ENCODE peak calls at places on chromosomes 6 and 20, in six cellular contexts. M, L, N, E, Z and B are unnamed samples. For H3K4me1, the result is how much of the 10 kb centered on the place peaks cover.

GRCh38 chr20:38725458-38725958 is 1.2 kb downstream of the SLC32A1 start:
- DNase-seq in M (no peak), L (no peak), N (no peak), E (no peak), Z (no peak), B (no peak)

GRCh38 chr6:126335210-126335609 is 4.7 kb upstream of the CENPW start:
- DNase-seq in M (no peak), L (no peak), N (no peak), E (no peak), Z (no peak), B (no peak)

GRCh38 chr6:167766986-167767714 is 59.6 kb upstream of the AFDN start:
- DNase-seq in M (no peak), L (no peak), N (no peak), E (no peak), Z (no peak), B (peak)

GRCh38 chr6:166940643-166941068 is 15.7 kb downstream of the RNASET2 start:
- DNase-seq in M (no peak), L (peak), N (no peak), E (peak), Z (no peak), B (no peak)

GRCh38 chr6:56259682-56260081 is 12.3 kb upstream of the COL21A1 start:
- DNase-seq in M (no peak), L (peak), N (no peak), E (no peak), Z (no peak), B (no peak)

GRCh38 chr6:152096863-152097496 is 289.5 kb downstream of the ESR1 start:
- DNase-seq in M (no peak), L (peak), N (no peak), E (no peak), Z (no peak), B (no peak)

GRCh38 chr6:168047841-168048723 is 30.9 kb downstream of the FRMD1 start:
- DNase-seq in M (no peak), L (no peak), N (no peak), E (no peak), Z (no peak), B (no peak)

GRCh38 chr6:81750660-81751387 is 1.7 kb downstream of the TENT5A start:
- DNase-seq in M (no peak), L (no peak), N (no peak), E (no peak), Z (no peak), B (no peak)

GRCh38 chr6:140039343-140039742 is 664.9 kb upstream of the CITED2 start:
- DNase-seq in M (no peak), L (no peak), N (no peak), E (no peak), Z (no peak), B (no peak)

GRCh38 chr20:24948939-24949679 is at the start of gene CST7:
- DNase-seq in M (peak), L (no peak), N (no peak), E (peak), Z (peak), B (peak)

GRCh38 chr6:166955865-166956443 is 396 bp downstream of the RNASET2 start:
- DNase-seq in M (no peak), L (no peak), N (peak), E (no peak), Z (no peak), B (no peak)

GRCh38 chr20:25315418-25316210 is 67.7 kb downstream of the PYGB start:
- DNase-seq in M (peak), L (no peak), N (no peak), E (no peak), Z (peak), B (peak)

GRCh38 chr6:113015249-113015648 is 668.1 kb downstream of the RFPL4B start:
- DNase-seq in M (no peak), L (peak), N (no peak), E (no peak), Z (no peak), B (no peak)

GRCh38 chr6:89371849-89372505 is 19.5 kb upstream of the UBE2J1 start:
- DNase-seq in M (peak), L (peak), N (no peak), E (peak), Z (peak), B (peak)

DNA sequence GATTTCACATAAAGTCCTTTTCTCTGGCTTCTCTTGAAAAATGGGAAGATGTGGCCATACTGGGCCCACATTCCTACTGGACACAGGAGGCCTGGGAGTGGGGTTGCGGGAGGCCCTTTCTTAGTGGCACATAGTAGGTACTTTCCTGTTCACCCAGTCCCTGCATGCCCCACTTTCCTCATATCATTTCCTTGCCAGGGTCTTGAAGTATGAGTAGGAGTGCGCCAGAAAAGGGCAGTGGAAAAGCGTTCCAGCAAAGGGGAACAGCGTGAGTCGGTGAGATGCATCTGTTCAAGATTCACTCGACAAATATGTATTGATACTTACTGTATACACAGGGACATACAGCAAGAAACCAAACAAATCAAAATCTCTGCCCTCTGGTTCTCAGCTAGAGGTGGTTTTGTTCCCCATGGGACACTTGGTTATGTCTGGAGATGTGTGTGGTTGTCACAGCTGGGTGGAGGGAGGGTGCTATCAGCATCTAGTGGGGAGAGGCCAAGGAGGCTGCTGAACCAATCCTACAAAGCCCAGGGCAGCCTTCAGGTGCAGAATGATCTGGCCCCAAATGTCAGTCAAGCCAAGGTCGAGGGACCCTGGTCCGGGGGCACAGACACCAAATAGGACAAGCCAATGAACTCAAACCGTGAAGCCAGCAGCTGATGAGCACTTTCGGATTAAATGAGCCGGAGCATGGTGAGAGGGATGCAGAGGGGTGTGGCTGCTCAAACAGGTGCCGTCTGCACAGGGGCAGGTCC is 151.4 kb downstream of the CEBPB start:
- DNase-seq in M (no peak), L (no peak), N (no peak), E (no peak), Z (no peak), B (no peak)
- H3K4me1 ChIP-seq in M (under half), L (under half), N (under half), E (under half), Z (under half), B (under half)

DNA sequence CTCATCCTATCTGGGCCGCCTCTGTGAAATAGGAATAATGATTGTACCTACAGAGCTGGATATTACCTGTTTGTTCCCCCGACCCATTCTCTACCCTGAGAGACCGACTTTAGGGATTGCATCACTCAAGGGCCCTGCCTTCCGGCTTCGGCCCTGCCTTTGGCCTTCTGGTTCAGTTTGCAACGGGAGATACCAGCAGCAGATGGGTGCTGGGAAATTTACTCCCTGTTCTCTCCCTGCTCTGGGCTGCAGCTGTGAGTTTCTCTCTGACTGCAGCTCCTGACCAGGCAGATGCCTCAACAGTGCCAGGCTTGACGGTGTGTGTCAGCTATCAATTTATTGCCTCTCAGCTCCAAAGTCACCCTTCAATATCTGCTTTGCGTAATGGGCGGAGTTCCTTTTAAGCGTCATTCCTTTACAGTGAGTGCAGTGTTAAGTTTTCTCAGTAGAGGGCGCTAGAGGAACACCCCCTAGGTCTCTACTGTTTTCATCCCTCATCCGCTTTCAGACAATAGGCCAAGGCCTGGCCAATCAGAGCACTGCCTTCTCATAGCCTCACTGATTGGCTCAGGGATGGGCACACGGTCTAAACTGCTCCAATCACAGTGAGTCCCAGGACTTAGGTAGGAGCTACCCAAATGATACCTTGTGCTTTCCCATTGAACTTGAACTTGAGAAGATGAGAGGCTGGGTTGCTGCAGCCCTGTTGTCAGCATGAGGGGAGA is 30.0 kb downstream of the KCNG1 start:
- DNase-seq in M (peak), L (peak), N (peak), E (peak), Z (no peak), B (no peak)
- H3K4me3 ChIP-seq in M (no peak), L (no peak), N (no peak), E (no peak), Z (no peak), B (no peak)

GRCh38 chr6:132483779-132484679 is 28.9 kb downstream of the STX7 start:
- DNase-seq in M (peak), L (peak), N (peak), E (peak), Z (no peak), B (no peak)

GRCh38 chr6:132479131-132479530 is 33.8 kb downstream of the STX7 start:
- DNase-seq in M (no peak), L (peak), N (no peak), E (no peak), Z (no peak), B (no peak)

GRCh38 chr6:132482595-132482994 is 30.3 kb downstream of the STX7 start:
- DNase-seq in M (no peak), L (no peak), N (no peak), E (no peak), Z (no peak), B (no peak)

GRCh38 chr6:132478697-132479096 is 34.2 kb downstream of the STX7 start:
- DNase-seq in M (no peak), L (no peak), N (no peak), E (no peak), Z (no peak), B (no peak)

GRCh38 chr6:132481189-132481588 is 31.7 kb downstream of the STX7 start:
- DNase-seq in M (no peak), L (no peak), N (no peak), E (no peak), Z (no peak), B (no peak)
- H3K4me1 ChIP-seq in M (under half), L (under half), N (under half), E (under half), Z (under half), B (under half)

DNA sequence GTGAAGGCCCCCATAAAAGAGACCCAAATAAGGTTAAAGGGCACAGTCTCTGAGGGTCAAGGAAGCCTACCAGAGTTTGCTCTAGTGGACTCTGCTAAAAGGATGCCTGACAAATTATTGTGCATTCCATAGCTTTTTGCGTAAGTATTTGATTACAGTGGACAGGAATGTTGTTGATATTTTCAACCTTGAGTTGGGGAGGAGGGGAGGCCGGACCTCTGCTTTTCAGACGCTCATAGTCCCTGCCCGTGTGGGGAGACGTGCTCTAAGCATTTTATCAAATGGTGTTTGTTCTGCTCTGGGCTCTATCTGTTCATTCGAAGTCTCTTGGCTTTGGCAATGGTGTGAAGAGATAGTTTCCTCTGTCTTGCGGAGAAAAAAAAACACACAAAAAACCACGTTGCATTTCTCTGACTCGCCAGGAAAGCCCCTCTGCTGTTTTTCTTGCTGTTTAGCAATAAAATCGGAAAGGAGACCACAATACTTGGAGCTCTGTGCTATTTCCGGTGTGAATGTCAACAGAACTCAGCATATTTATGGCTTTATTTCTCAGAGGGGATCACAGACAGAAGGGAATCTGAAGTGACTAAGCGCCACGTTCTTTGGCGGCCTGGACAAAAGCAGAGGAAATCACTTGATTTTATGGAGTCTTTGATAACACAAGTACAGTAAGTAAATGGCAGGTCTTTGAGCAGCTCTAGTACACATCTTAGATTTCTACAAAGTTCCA is 159.8 kb downstream of the ZFP64 start:
- DNase-seq in M (no peak), L (peak), N (no peak), E (peak), Z (no peak), B (no peak)
- H3K4me3 ChIP-seq in M (no peak), L (no peak), N (no peak), E (peak), Z (no peak), B (no peak)